ENCODE peak calls at places on chromosomes 6 and 20, in seven cellular contexts. S is heart left ventricle; U is upper lobe of right lung; F is A549; T is CD8-positive, alpha-beta T cell; I is foreskin keratinocyte; H is PC-3. Y is an unnamed sample. For H3K4me1, the result is how much of the 10 kb centered on the place peaks cover.

GRCh38 chr6:103335412-103335811 is 1524.3 kb downstream of the HACE1 start:
- ATAC-seq in S (no peak), U (no peak), F (no peak), T (no peak), I (no peak), H (no peak), Y (no peak)

GRCh38 chr6:2542101-2542857 is 208.4 kb downstream of the MYLK4 start:
- ATAC-seq in S (no peak), U (no peak), F (no peak), T (no peak), I (no peak), H (no peak), Y (no peak)

GRCh38 chr20:4661191-4661590 is 60.5 kb upstream of the PRND start:
- ATAC-seq in S (no peak), U (no peak), F (no peak), T (peak), I (no peak), H (no peak), Y (no peak)

GRCh38 chr20:34566978-34567884 is 8.7 kb downstream of the MAP1LC3A start:
- ATAC-seq in S (no peak), U (peak), F (no peak), T (no peak), I (no peak), H (no peak), Y (no peak)

GRCh38 chr6:170423030-170423429 is 116.5 kb downstream of the FAM120B start:
- ATAC-seq in S (no peak), U (no peak), F (no peak), T (no peak), I (peak), H (no peak), Y (no peak)

GRCh38 chr6:90375681-90376439 is 79.2 kb upstream of the BACH2 start:
- ATAC-seq in S (peak), U (peak), F (no peak), T (peak), I (peak), H (peak), Y (peak)

GRCh38 chr6:113805167-113805835 is 51.8 kb upstream of the MARCKS start:
- ATAC-seq in S (no peak), U (no peak), F (no peak), T (no peak), I (no peak), H (no peak), Y (no peak)

GRCh38 chr6:373031-373430 is 18.5 kb upstream of the IRF4 start:
- ATAC-seq in S (no peak), U (peak), F (no peak), T (no peak), I (no peak), H (no peak), Y (no peak)

GRCh38 chr6:151289399-151290007 is 49.7 kb downstream of the AKAP12 start:
- ATAC-seq in S (no peak), U (no peak), F (no peak), T (no peak), I (no peak), H (no peak), Y (no peak)

GRCh38 chr20:32786059-32786760 is 24.0 kb downstream of the DNMT3B start:
- ATAC-seq in S (no peak), U (no peak), F (no peak), T (no peak), I (no peak), H (no peak), Y (no peak)

GRCh38 chr20:8220716-8221115 is 88.7 kb downstream of the PLCB1 start:
- ATAC-seq in S (no peak), U (no peak), F (no peak), T (no peak), I (no peak), H (no peak), Y (no peak)

GRCh38 chr6:140017470-140017869 is 643.0 kb upstream of the CITED2 start:
- ATAC-seq in S (no peak), U (no peak), F (no peak), T (no peak), I (no peak), H (peak), Y (no peak)

GRCh38 chr6:73134588-73134987 is 90.7 kb downstream of the KHDC1L start:
- ATAC-seq in S (no peak), U (peak), F (peak), T (no peak), I (peak), H (no peak), Y (no peak)

GRCh38 chr6:72950114-72950860 is 275.0 kb downstream of the KHDC1L start:
- ATAC-seq in S (no peak), U (peak), F (peak), T (no peak), I (peak), H (peak), Y (peak)

GRCh38 chr6:150878347-150879213 is 13.1 kb downstream of the MTHFD1L start:
- ATAC-seq in S (no peak), U (no peak), F (no peak), T (no peak), I (no peak), H (no peak), Y (no peak)

GRCh38 chr20:37259031-37259430 is 2.6 kb downstream of the GHRH start:
- ATAC-seq in S (no peak), U (no peak), F (no peak), T (no peak), I (no peak), H (no peak), Y (no peak)

GRCh38 chr20:46571418-46571817 is 21.0 kb upstream of the OCSTAMP start:
- ATAC-seq in S (no peak), U (no peak), F (no peak), T (no peak), I (no peak), H (no peak), Y (no peak)

GRCh38 chr6:25769983-25770382 is 15.4 kb downstream of the SLC17A4 start:
- ATAC-seq in S (no peak), U (peak), F (peak), T (no peak), I (no peak), H (no peak), Y (no peak)

GRCh38 chr6:169289671-169290408 is 36.2 kb upstream of the THBS2 start:
- ATAC-seq in S (peak), U (peak), F (no peak), T (no peak), I (peak), H (no peak), Y (peak)

GRCh38 chr6:7138921-7139358 is 31.2 kb downstream of the RREB1 start:
- ATAC-seq in S (no peak), U (peak), F (peak), T (peak), I (peak), H (peak), Y (no peak)

GRCh38 chr20:19937651-19938420 is 79.3 kb upstream of the NAA20 start:
- ATAC-seq in S (no peak), U (no peak), F (no peak), T (peak), I (no peak), H (no peak), Y (no peak)
- H3K27ac ChIP-seq in S (peak), U (peak), F (no peak), T (no peak), I (peak), H (no peak), Y (no peak)

GRCh38 chr6:111803804-111804203 is 69.4 kb downstream of the FYN start:
- ATAC-seq in S (no peak), U (no peak), F (no peak), T (peak), I (no peak), H (no peak), Y (no peak)
- H3K4me1 ChIP-seq in S (half or more), U (under half), F (under half), T (half or more), I (under half), H (half or more), Y (under half)

GRCh38 chr6:106612956-106613516 is 16.3 kb downstream of the RTN4IP1 start:
- ATAC-seq in S (no peak), U (no peak), F (no peak), T (no peak), I (no peak), H (no peak), Y (no peak)
- H3K27ac ChIP-seq in S (no peak), U (no peak), F (no peak), T (no peak), I (no peak), H (no peak), Y (no peak)

GRCh38 chr6:71239694-71240093 is 48.9 kb upstream of the OGFRL1 start:
- ATAC-seq in S (no peak), U (no peak), F (no peak), T (no peak), I (no peak), H (no peak), Y (no peak)

GRCh38 chr6:71238351-71238750 is 50.3 kb upstream of the OGFRL1 start:
- ATAC-seq in S (no peak), U (no peak), F (peak), T (no peak), I (peak), H (no peak), Y (no peak)

DNA sequence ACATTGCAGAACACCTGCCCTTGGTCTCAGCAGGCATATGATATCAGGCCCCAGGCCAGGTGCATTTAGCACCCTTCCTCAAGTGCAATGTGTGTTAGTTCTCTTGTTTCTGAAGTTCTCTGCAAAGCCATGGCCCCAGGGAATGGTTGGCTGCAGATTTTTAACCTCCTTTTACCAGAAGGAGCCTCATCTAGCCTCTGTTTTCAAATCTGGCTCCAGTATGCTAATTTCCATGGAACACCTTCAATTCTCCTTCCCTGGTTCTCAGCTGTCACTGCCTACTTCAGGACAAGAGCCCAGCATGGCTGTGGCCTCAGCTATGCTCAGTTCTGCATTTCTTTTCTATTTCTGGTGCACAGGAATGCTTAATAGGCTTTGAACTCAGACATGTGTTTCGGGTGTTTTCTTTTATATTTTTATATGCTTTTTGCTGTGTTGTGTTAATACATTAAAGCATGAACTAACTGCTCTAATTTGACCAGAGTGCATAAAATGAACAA is 51.6 kb upstream of the OGFRL1 start:
- ATAC-seq in S (no peak), U (no peak), F (no peak), T (no peak), I (no peak), H (no peak), Y (no peak)
- H3K4me1 ChIP-seq in S (under half), U (under half), F (under half), T (under half), I (under half), H (under half), Y (under half)

GRCh38 chr6:155200012-155200411 is 63.8 kb upstream of the CLDN20 start:
- ATAC-seq in S (no peak), U (no peak), F (no peak), T (no peak), I (no peak), H (no peak), Y (no peak)
- H3K27ac ChIP-seq in S (no peak), U (no peak), F (no peak), T (no peak), I (no peak), H (no peak), Y (no peak)

Y was measured in gastroesophageal sphincter.